ENCODE peak calls at places on chromosomes 7 and 10, in four cellular contexts. B, Q, U and L are unnamed samples.
A peak's percentile ranks its signal among the peaks of the same experiment; 100 is the strongest.

GRCh38 chr10:29926649-29927048 is 132.7 kb downstream of the JCAD start:
- DNase-seq in B (no peak), Q (peak; percentile 61), U (peak; percentile 85), L (peak; percentile 49)

GRCh38 chr10:74322141-74322540 is 171.1 kb downstream of the ADK start:
- DNase-seq in B (no peak), Q (no peak), U (no peak), L (no peak)

GRCh38 chr7:28018851-28019465 is 161.6 kb downstream of the JAZF1 start:
- DNase-seq in B (no peak), Q (no peak), U (peak; percentile 43), L (no peak)

GRCh38 chr7:23597908-23598224 is 684 bp downstream of the CCDC126 start:
- DNase-seq in B (no peak), Q (peak; percentile 19), U (no peak), L (peak; percentile 26)

GRCh38 chr7:44177570-44178131 is 11.6 kb downstream of the GCK start:
- DNase-seq in B (no peak), Q (peak; percentile 38), U (no peak), L (no peak)

GRCh38 chr7:20598479-20599419 is 16.7 kb upstream of the ABCB5 start:
- DNase-seq in B (peak; percentile 34), Q (peak; percentile 77), U (peak; percentile 72), L (no peak)

GRCh38 chr7:158353606-158354570 is 233.7 kb downstream of the PTPRN2 start:
- DNase-seq in B (peak; percentile 5), Q (peak; percentile 27), U (peak; percentile 56), L (peak; percentile 53)

GRCh38 chr7:8639668-8640067 is 206.3 kb downstream of the NXPH1 start:
- DNase-seq in B (no peak), Q (no peak), U (no peak), L (no peak)

GRCh38 chr7:152876749-152877148 is 117.2 kb downstream of the ACTR3B start:
- DNase-seq in B (no peak), Q (no peak), U (no peak), L (no peak)

GRCh38 chr10:26566525-26567348 is 128.6 kb downstream of the APBB1IP start:
- DNase-seq in B (peak; percentile 32), Q (no peak), U (peak; percentile 70), L (peak; percentile 52)